ENCODE peak calls at places on chromosomes 6 and 20, in four cellular contexts. One of them, this sample, is unnamed.

GRCh38 chr20:23318347-23318746 is 32.2 kb upstream of the NXT1 start:
- DNase-seq in ovary: no peak
- DNase-seq in left ventricle myocardium inferior: no peak
- DNase-seq in HCT116: no peak
- DNase-seq in this sample: no peak

GRCh38 chr20:44785768-44786167 is 24.6 kb downstream of the RIMS4 start:
- DNase-seq in ovary: no peak
- DNase-seq in left ventricle myocardium inferior: no peak
- DNase-seq in HCT116: no peak
- DNase-seq in this sample: no peak

GRCh38 chr6:19851273-19852089 is 14.3 kb downstream of the ID4 start:
- DNase-seq in ovary: no peak
- DNase-seq in left ventricle myocardium inferior: no peak
- DNase-seq in HCT116: peak; percentile 49
- DNase-seq in this sample: no peak

GRCh38 chr6:157107915-157108651 is 215.2 kb downstream of the TMEM242 start:
- DNase-seq in ovary: no peak
- DNase-seq in left ventricle myocardium inferior: no peak
- DNase-seq in HCT116: no peak
- DNase-seq in this sample: no peak

GRCh38 chr6:10583509-10583908 is 62.4 kb downstream of the GCNT2 start:
- DNase-seq in ovary: no peak
- DNase-seq in left ventricle myocardium inferior: no peak
- DNase-seq in HCT116: no peak
- DNase-seq in this sample: no peak

GRCh38 chr6:113779656-113780055 is 77.5 kb upstream of the MARCKS start:
- DNase-seq in ovary: no peak
- DNase-seq in left ventricle myocardium inferior: no peak
- DNase-seq in HCT116: no peak
- DNase-seq in this sample: no peak

GRCh38 chr20:31691646-31692275 is 30.9 kb downstream of the BCL2L1 start:
- DNase-seq in ovary: no peak
- DNase-seq in left ventricle myocardium inferior: no peak
- DNase-seq in HCT116: no peak
- DNase-seq in this sample: no peak

GRCh38 chr20:2745936-2746635 is 53.5 kb downstream of the EBF4 start:
- DNase-seq in ovary: no peak
- DNase-seq in left ventricle myocardium inferior: no peak
- DNase-seq in HCT116: no peak
- DNase-seq in this sample: no peak

GRCh38 chr6:144144996-144145395 is 5.3 kb upstream of the STX11 start:
- DNase-seq in ovary: no peak
- DNase-seq in left ventricle myocardium inferior: no peak
- DNase-seq in HCT116: no peak
- DNase-seq in this sample: no peak

GRCh38 chr6:3540980-3541379 is 84.1 kb upstream of the SLC22A23 start:
- DNase-seq in ovary: no peak
- DNase-seq in left ventricle myocardium inferior: no peak
- DNase-seq in HCT116: no peak
- DNase-seq in this sample: no peak

GRCh38 chr20:35174458-35175216 is 2.8 kb downstream of the PROCR start:
- DNase-seq in ovary: no peak
- DNase-seq in left ventricle myocardium inferior: no peak
- DNase-seq in HCT116: no peak
- DNase-seq in this sample: no peak

GRCh38 chr6:62285612-62286469 is at the start of gene KHDRBS2:
- DNase-seq in ovary: peak; percentile 75
- DNase-seq in left ventricle myocardium inferior: peak; percentile 76
- DNase-seq in HCT116: no peak
- DNase-seq in this sample: peak; percentile 95

GRCh38 chr6:5078121-5078695 is 6.9 kb upstream of the PPP1R3G start:
- DNase-seq in ovary: no peak
- DNase-seq in left ventricle myocardium inferior: no peak
- DNase-seq in HCT116: peak; percentile 34
- DNase-seq in this sample: no peak

GRCh38 chr20:58307270-58307669 is 2.2 kb upstream of the RAB22A start:
- DNase-seq in ovary: no peak
- DNase-seq in left ventricle myocardium inferior: no peak
- DNase-seq in HCT116: no peak
- DNase-seq in this sample: no peak

GRCh38 chr20:848218-848617 is 14.7 kb downstream of the FAM110A start:
- DNase-seq in ovary: no peak
- DNase-seq in left ventricle myocardium inferior: no peak
- DNase-seq in HCT116: no peak
- DNase-seq in this sample: no peak

GRCh38 chr6:110329348-110329728 is 28.8 kb downstream of the METTL24 start:
- DNase-seq in ovary: peak; percentile 47
- DNase-seq in left ventricle myocardium inferior: no peak
- DNase-seq in HCT116: no peak
- DNase-seq in this sample: no peak

DNA sequence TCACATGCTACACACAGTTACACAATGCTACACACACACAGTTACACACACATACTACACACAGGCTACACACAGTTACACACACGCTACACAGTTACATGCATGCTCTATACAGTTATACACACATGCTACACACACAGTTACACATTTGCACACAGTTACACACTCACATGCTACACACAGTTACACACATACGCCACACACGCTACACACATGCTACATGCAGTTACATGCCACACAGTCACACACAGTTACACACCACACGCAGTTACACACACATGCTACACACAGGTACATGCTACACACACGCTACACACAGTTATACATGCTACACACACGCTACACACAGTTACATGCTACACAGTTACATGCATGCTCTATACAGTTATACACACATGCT is 15.6 kb downstream of the MYT1 start:
- DNase-seq in ovary: no peak
- DNase-seq in left ventricle myocardium inferior: no peak
- DNase-seq in HCT116: no peak
- DNase-seq in this sample: no peak
- H3K4me3 ChIP-seq in ovary: no peak overlapping the region
- H3K4me3 ChIP-seq in left ventricle myocardium inferior: no peak overlapping the region
- H3K4me3 ChIP-seq in HCT116: no peak overlapping the region
- H3K4me3 ChIP-seq in this sample: no peak overlapping the region

GRCh38 chr20:25623225-25623735 is 534 bp downstream of the NANP start:
- DNase-seq in ovary: peak; percentile 54
- DNase-seq in left ventricle myocardium inferior: peak; percentile 39
- DNase-seq in HCT116: peak; percentile 0
- DNase-seq in this sample: peak; percentile 80

GRCh38 chr20:25622450-25623224 is 1.2 kb downstream of the NANP start:
- DNase-seq in ovary: no peak
- DNase-seq in left ventricle myocardium inferior: no peak
- DNase-seq in HCT116: no peak
- DNase-seq in this sample: no peak

GRCh38 chr20:25623736-25624499 is at the start of gene NANP:
- DNase-seq in ovary: peak; percentile 97
- DNase-seq in left ventricle myocardium inferior: peak; percentile 97
- DNase-seq in HCT116: peak; percentile 96
- DNase-seq in this sample: peak; percentile 98

GRCh38 chr20:25626779-25627178 is 3.0 kb upstream of the NANP start:
- DNase-seq in ovary: no peak
- DNase-seq in left ventricle myocardium inferior: no peak
- DNase-seq in HCT116: no peak
- DNase-seq in this sample: no peak

GRCh38 chr20:25624500-25624939 is 706 bp upstream of the NANP start:
- DNase-seq in ovary: no peak
- DNase-seq in left ventricle myocardium inferior: no peak
- DNase-seq in HCT116: no peak
- DNase-seq in this sample: no peak
- H3K27ac ChIP-seq in ovary: peak overlapping the region; percentile 81
- H3K27ac ChIP-seq in left ventricle myocardium inferior: peak overlapping the region; percentile 91
- H3K27ac ChIP-seq in HCT116: peak overlapping the region; percentile 98
- H3K27ac ChIP-seq in this sample: peak overlapping the region; percentile 94

GRCh38 chr20:41830702-41831101 is 212.5 kb upstream of the CHD6 start:
- DNase-seq in ovary: no peak
- DNase-seq in left ventricle myocardium inferior: no peak
- DNase-seq in HCT116: no peak
- DNase-seq in this sample: no peak
- H3K4me3 ChIP-seq in ovary: no peak overlapping the region
- H3K4me3 ChIP-seq in left ventricle myocardium inferior: no peak overlapping the region
- H3K4me3 ChIP-seq in HCT116: no peak overlapping the region
- H3K4me3 ChIP-seq in this sample: no peak overlapping the region

DNA sequence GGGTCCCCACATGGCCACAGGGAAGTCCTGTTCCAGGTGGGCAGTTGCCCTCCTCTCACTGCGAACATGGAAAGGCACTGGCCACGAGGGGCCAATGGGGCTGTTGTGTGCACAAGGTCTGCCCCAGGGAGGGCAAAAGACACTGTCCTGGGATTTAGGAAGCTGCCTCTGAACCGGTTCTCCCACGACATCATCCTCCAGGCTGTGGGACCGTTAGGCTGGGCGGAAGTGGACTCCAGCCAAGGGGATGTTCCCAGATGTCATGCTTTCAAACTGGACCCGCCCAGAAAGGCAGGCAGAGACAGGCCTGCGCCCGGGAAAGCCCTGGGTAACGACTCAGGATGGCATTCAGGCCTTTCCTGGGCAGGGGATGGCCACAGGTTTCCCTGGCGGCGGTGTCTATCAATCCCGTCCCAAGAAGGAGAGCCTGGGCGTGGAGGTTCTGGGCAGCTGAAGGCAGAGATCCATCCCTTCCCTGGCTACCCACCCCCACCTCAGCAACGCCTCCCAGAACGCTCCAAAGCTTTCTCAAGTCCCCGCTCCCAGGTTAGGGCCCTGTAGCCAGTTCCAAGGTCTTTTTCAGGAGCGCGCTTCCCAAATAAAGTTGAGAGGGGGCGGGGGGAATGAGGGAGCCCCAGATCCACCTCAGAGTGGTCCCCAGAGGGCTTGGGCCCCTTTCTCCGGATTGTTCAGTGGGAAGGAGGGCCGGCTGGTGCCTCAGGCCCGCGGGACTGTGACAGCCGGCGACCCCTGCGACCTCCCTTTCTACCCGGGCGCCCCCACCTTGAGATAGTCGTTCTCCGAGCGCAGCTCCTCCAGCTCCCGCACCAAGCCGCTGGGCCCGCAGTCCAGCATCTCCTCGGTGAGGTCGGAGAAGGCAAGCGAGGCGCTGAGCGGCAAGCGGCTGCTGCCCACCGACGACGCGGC is 13.8 kb upstream of the TLDC2 start:
- DNase-seq in ovary: peak; percentile 86
- DNase-seq in left ventricle myocardium inferior: peak; percentile 90
- DNase-seq in HCT116: peak; percentile 42
- DNase-seq in this sample: peak; percentile 76
- H3K27ac ChIP-seq in ovary: peak overlapping the region; percentile 89
- H3K27ac ChIP-seq in left ventricle myocardium inferior: peak overlapping the region; percentile 95
- H3K27ac ChIP-seq in HCT116: peak overlapping the region; percentile 85
- H3K27ac ChIP-seq in this sample: peak overlapping the region; percentile 75

DNA sequence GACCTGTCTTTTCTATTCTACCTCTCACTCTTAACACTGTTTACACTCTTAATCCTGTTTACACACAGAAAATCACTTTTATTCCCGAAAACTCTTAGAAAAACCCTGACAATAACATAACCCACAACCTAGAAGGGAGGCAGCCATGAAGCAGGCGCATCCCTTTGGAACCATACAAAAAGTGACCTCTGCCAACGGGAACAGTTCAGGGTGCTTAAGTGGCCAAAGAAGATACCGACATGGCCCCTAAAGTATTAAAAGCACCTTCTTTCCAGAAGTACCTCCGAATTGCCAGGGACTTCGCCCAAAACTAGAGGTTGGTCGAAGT is 490 bp downstream of the MMUT start:
- DNase-seq in ovary: no peak
- DNase-seq in left ventricle myocardium inferior: no peak
- DNase-seq in HCT116: no peak
- DNase-seq in this sample: no peak
- H3K4me3 ChIP-seq in ovary: peak overlapping the region; percentile 62
- H3K4me3 ChIP-seq in left ventricle myocardium inferior: peak overlapping the region; percentile 88
- H3K4me3 ChIP-seq in HCT116: peak overlapping the region; percentile 76
- H3K4me3 ChIP-seq in this sample: peak overlapping the region; percentile 88

GRCh38 chr20:25545171-25545570 is 40.2 kb downstream of the NINL start:
- DNase-seq in ovary: no peak
- DNase-seq in left ventricle myocardium inferior: no peak
- DNase-seq in HCT116: no peak
- DNase-seq in this sample: no peak
- H3K27ac ChIP-seq in ovary: no peak overlapping the region
- H3K27ac ChIP-seq in left ventricle myocardium inferior: no peak overlapping the region
- H3K27ac ChIP-seq in HCT116: no peak overlapping the region
- H3K27ac ChIP-seq in this sample: no peak overlapping the region

DNA sequence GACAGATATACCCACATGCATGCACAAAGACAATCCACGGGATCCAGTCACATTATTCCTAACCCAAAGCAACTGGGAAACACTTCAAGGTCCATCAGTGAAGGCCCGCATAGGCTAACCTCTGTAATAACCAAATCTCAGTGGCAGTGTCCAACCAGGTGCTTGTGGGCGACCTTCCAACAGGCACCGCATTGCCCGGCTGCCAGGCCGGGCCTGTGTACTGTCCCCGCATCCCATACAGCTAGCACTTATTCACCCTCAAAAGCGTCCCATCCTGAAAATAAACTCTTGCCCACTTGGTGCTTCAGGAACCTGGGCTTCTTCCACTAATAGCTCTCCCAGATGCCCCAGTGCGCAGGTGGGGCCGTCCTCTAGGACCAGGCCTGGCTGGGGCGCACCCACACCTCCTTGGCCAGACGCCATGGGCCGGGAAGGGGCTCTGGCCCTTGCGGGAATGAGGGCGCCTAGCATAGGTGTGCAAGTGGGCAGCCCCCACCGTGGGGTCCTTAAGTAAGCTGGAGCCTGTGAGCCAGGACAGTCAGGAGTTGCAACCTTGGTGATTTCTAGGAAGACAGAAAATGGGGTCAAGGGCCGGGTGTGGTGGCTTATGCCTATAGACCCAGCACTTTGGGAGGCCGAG is 1.1 kb upstream of the ENTPD6 start:
- DNase-seq in ovary: peak; percentile 66
- DNase-seq in left ventricle myocardium inferior: no peak
- DNase-seq in HCT116: no peak
- DNase-seq in this sample: no peak
- H3K4me3 ChIP-seq in ovary: no peak overlapping the region
- H3K4me3 ChIP-seq in left ventricle myocardium inferior: peak overlapping the region; percentile 98
- H3K4me3 ChIP-seq in HCT116: no peak overlapping the region
- H3K4me3 ChIP-seq in this sample: peak overlapping the region; percentile 92

This sample was measured in upper lobe of right lung.